ENCODE peak calls at places on chromosomes 4 and X, in ten cellular contexts. B, M, C, K, H, N, G, I, W and P are unnamed samples.

GRCh38 chr4:109658871-109659410 is 44.3 kb downstream of the CASP6 start:
- DNase-seq in H (no peak), K (peak; percentile 45), I (no peak), M (no peak), G (no peak), N (no peak), C (no peak), W (no peak), B (no peak), P (no peak)

GRCh38 chr4:95572304-95572991 is 23.7 kb upstream of the UNC5C start:
- DNase-seq in N (no peak), W (no peak), C (no peak), B (no peak), H (no peak), M (no peak), K (peak; percentile 77), G (no peak), I (no peak), P (peak; percentile 11)

GRCh38 chrX:100964362-100964761 is 5.1 kb upstream of the ARL13A start:
- DNase-seq in K (no peak), H (no peak), B (no peak), W (no peak), N (no peak), G (no peak), I (no peak), C (no peak), M (no peak), P (no peak)

GRCh38 chrX:134999469-134999868 is 8.7 kb downstream of the SMIM10 start:
- DNase-seq in N (no peak), I (no peak), K (peak; percentile 62), B (peak; percentile 22), W (peak; percentile 19), H (no peak), M (no peak), C (peak; percentile 61), G (no peak), P (no peak)

GRCh38 chrX:120549483-120550452 is 11.0 kb downstream of the CUL4B start:
- DNase-seq in B (no peak), G (no peak), K (peak; percentile 82), M (no peak), H (no peak), N (no peak), C (peak; percentile 85), I (peak; percentile 52), W (no peak), P (peak; percentile 64)

GRCh38 chrX:136250191-136251041 is 784 bp downstream of the MAP7D3 start:
- DNase-seq in B (peak; percentile 58), G (no peak), H (no peak), W (peak; percentile 60), K (peak; percentile 41), N (no peak), I (peak; percentile 66), M (no peak), C (peak; percentile 59), P (no peak)

GRCh38 chr4:157741642-157742041 is 431.2 kb downstream of the GASK1B start:
- DNase-seq in G (no peak), N (no peak), I (no peak), K (peak; percentile 59), H (no peak), W (no peak), B (no peak), C (no peak), M (no peak), P (no peak)

GRCh38 chr4:128225148-128225547 is 62.5 kb downstream of the PGRMC2 start:
- DNase-seq in N (no peak), M (no peak), H (no peak), C (peak; percentile 57), I (no peak), B (no peak), K (no peak), W (no peak), G (no peak), P (no peak)

GRCh38 chr4:95255396-95256107 is 293.2 kb downstream of the UNC5C start:
- DNase-seq in N (no peak), I (no peak), M (no peak), G (no peak), B (no peak), H (no peak), K (no peak), C (peak; percentile 70), W (no peak), P (no peak)

GRCh38 chrX:139192386-139192961 is 338.1 kb upstream of the F9 start:
- DNase-seq in G (no peak), K (no peak), I (no peak), M (no peak), H (no peak), C (peak; percentile 46), W (no peak), N (no peak), B (no peak), P (no peak)

GRCh38 chr4:112327950-112328349 is 30.8 kb downstream of the ALPK1 start:
- DNase-seq in N (no peak), B (no peak), G (no peak), M (no peak), W (peak; percentile 63), K (peak; percentile 60), H (peak; percentile 58), I (peak; percentile 24), C (peak; percentile 70), P (peak; percentile 15)

GRCh38 chr4:119209077-119209476 is 3.4 kb upstream of the USP53 start:
- DNase-seq in K (peak; percentile 83), B (no peak), G (no peak), N (no peak), M (no peak), I (peak; percentile 59), H (no peak), W (no peak), C (peak; percentile 95), P (no peak)

GRCh38 chrX:39491548-39492297 is 606.0 kb downstream of the BCOR start:
- DNase-seq in H (no peak), M (no peak), W (no peak), C (no peak), G (no peak), K (no peak), I (peak; percentile 77), B (no peak), N (no peak), P (no peak)

GRCh38 chr4:121237069-121237399 is 72.9 kb upstream of the TNIP3 start:
- DNase-seq in H (no peak), C (no peak), K (no peak), N (no peak), G (no peak), I (no peak), W (no peak), B (no peak), M (no peak), P (no peak)

GRCh38 chr4:24863799-24864198 is 49.0 kb downstream of the CCDC149 start:
- DNase-seq in N (no peak), C (no peak), B (no peak), H (no peak), K (no peak), M (no peak), I (no peak), W (no peak), G (no peak), P (no peak)

GRCh38 chrX:53547668-53548067 is 113.5 kb upstream of the HSD17B10 start:
- DNase-seq in M (no peak), C (no peak), I (no peak), H (no peak), K (no peak), W (no peak), B (no peak), N (no peak), G (no peak), P (no peak)

GRCh38 chr4:119132306-119132705 is 3.3 kb upstream of the MYOZ2 start:
- DNase-seq in B (no peak), N (no peak), H (no peak), K (no peak), M (no peak), C (peak; percentile 83), W (no peak), I (no peak), G (no peak), P (no peak)

GRCh38 chr4:102868153-102868781 is 525 bp upstream of the CISD2 start:
- DNase-seq in B (no peak), I (peak; percentile 41), K (no peak), G (peak; percentile 19), H (peak; percentile 41), M (no peak), W (no peak), C (no peak), N (no peak), P (no peak)

GRCh38 chr4:55906999-55907398 is 41.7 kb upstream of the CEP135 start:
- DNase-seq in I (no peak), N (no peak), W (no peak), H (no peak), K (peak; percentile 43), G (no peak), B (no peak), M (no peak), C (peak; percentile 45), P (no peak)

GRCh38 chr4:72109364-72109763 is 77.6 kb downstream of the NPFFR2 start:
- DNase-seq in I (no peak), W (no peak), H (no peak), G (no peak), N (no peak), B (no peak), K (no peak), C (no peak), M (no peak), P (no peak)

GRCh38 chrX:154799554-154800348 is 5.5 kb downstream of the MPP1 start:
- DNase-seq in G (no peak), W (peak; percentile 80), K (peak; percentile 91), N (no peak), I (no peak), H (peak; percentile 94), C (no peak), M (no peak), B (no peak), P (peak; percentile 66)

GRCh38 chr4:10963958-10964705 is 279.6 kb upstream of the CLNK start:
- DNase-seq in I (no peak), K (no peak), N (no peak), G (no peak), B (no peak), M (no peak), C (no peak), H (no peak), W (peak; percentile 67), P (no peak)

GRCh38 chrX:67673741-67674274 is 130.0 kb downstream of the AR start:
- DNase-seq in C (no peak), B (no peak), G (no peak), K (peak; percentile 61), I (no peak), W (no peak), N (no peak), H (no peak), M (no peak), P (no peak)

GRCh38 chrX:13102636-13103035 is 58.2 kb upstream of the FAM9C start:
- DNase-seq in K (peak; percentile 51), G (no peak), I (no peak), C (no peak), W (no peak), B (no peak), M (no peak), H (no peak), N (no peak), P (no peak)

GRCh38 chrX:85108165-85108564 is 104.5 kb downstream of the APOOL start:
- DNase-seq in W (no peak), M (no peak), H (no peak), G (no peak), B (no peak), K (no peak), I (no peak), N (no peak), C (peak; percentile 4), P (no peak)

GRCh38 chrX:144006811-144007210 is 122.9 kb downstream of the UBE2NL start:
- DNase-seq in H (no peak), G (no peak), K (no peak), B (no peak), C (peak; percentile 48), W (no peak), N (no peak), I (no peak), M (no peak), P (no peak)

GRCh38 chr4:157421365-157421764 is 200.8 kb downstream of the GRIA2 start:
- DNase-seq in W (no peak), M (no peak), N (no peak), H (no peak), C (no peak), I (no peak), B (no peak), K (peak; percentile 5), G (no peak), P (no peak)

GRCh38 chrX:4656419-4656818 is 943.0 kb upstream of the PRKX start:
- DNase-seq in H (no peak), I (no peak), M (no peak), K (no peak), C (no peak), B (no peak), N (no peak), G (no peak), W (no peak), P (no peak)